ENCODE peak calls at places on chromosome 11, in seven cellular contexts. I, Q, J, X, K, H and M are unnamed samples.
A peak's percentile ranks its signal among the peaks of the same experiment; 100 is the strongest.

GRCh38 chr11:133830931-133831907 is 14.1 kb downstream of the SPATA19 start:
- DNase-seq in Q (no peak), X (no peak), I (no peak), H (no peak), J (no peak), K (peak; percentile 54), M (no peak)

GRCh38 chr11:47388697-47389576 is 10.6 kb upstream of the SPI1 start:
- DNase-seq in J (no peak), H (no peak), X (no peak), I (no peak), K (no peak), Q (no peak), M (no peak)

GRCh38 chr11:104522650-104523049 is 358.7 kb upstream of the PDGFD start:
- DNase-seq in K (peak; percentile 25), J (no peak), Q (no peak), X (no peak), I (no peak), H (peak; percentile 0), M (no peak)

GRCh38 chr11:67055812-67056211 is 835 bp upstream of the RHOD start:
- DNase-seq in J (peak; percentile 58), I (no peak), H (no peak), Q (no peak), X (no peak), K (no peak), M (peak; percentile 73)

GRCh38 chr11:74024630-74025029 is 15.7 kb upstream of the UCP3 start:
- DNase-seq in Q (no peak), J (peak; percentile 45), H (no peak), I (no peak), X (no peak), K (no peak), M (no peak)

GRCh38 chr11:61162092-61162935 is 1.1 kb upstream of the VPS37C start:
- DNase-seq in J (peak; percentile 60), Q (peak; percentile 82), I (no peak), X (no peak), H (peak; percentile 69), K (peak; percentile 56), M (peak; percentile 94)

GRCh38 chr11:12845739-12846358 is 163.3 kb upstream of the RASSF10 start:
- DNase-seq in H (peak; percentile 98), K (peak; percentile 70), X (no peak), Q (no peak), I (no peak), J (peak; percentile 48), M (no peak)

GRCh38 chr11:131064373-131064991 is 148.2 kb upstream of the SNX19 start:
- DNase-seq in I (peak; percentile 5), X (peak; percentile 82), H (peak; percentile 42), K (peak; percentile 80), Q (peak; percentile 13), J (peak; percentile 64), M (peak; percentile 86)

GRCh38 chr11:97516688-97517087 is 1126.9 kb downstream of the JRKL start:
- DNase-seq in I (no peak), Q (no peak), K (peak; percentile 5), J (no peak), X (no peak), H (no peak), M (no peak)

GRCh38 chr11:79182794-79183193 is 258.0 kb downstream of the TENM4 start:
- DNase-seq in I (no peak), K (no peak), H (no peak), J (no peak), Q (no peak), X (no peak), M (no peak)

GRCh38 chr11:32198053-32198452 is 107.2 kb downstream of the RCN1 start:
- DNase-seq in K (no peak), H (no peak), Q (no peak), J (no peak), I (no peak), X (no peak), M (peak; percentile 60)

GRCh38 chr11:111922803-111923202 is 4.1 kb downstream of the C11orf52 start:
- DNase-seq in H (peak; percentile 41), K (no peak), I (no peak), J (no peak), Q (no peak), X (no peak), M (no peak)
- TF ChIP-seq JUND in H (no peak), K (no peak), I (no peak), J (no peak), Q (no peak), X (no peak), M (no peak)

GRCh38 chr11:126146454-126147192 is 64.8 kb downstream of the RPUSD4 start:
- DNase-seq in X (no peak), I (no peak), H (peak; percentile 84), K (no peak), J (no peak), Q (no peak), M (no peak)
- TF ChIP-seq JUND in X (no peak), I (no peak), H (no peak), K (no peak), J (no peak), Q (no peak), M (no peak)

DNA sequence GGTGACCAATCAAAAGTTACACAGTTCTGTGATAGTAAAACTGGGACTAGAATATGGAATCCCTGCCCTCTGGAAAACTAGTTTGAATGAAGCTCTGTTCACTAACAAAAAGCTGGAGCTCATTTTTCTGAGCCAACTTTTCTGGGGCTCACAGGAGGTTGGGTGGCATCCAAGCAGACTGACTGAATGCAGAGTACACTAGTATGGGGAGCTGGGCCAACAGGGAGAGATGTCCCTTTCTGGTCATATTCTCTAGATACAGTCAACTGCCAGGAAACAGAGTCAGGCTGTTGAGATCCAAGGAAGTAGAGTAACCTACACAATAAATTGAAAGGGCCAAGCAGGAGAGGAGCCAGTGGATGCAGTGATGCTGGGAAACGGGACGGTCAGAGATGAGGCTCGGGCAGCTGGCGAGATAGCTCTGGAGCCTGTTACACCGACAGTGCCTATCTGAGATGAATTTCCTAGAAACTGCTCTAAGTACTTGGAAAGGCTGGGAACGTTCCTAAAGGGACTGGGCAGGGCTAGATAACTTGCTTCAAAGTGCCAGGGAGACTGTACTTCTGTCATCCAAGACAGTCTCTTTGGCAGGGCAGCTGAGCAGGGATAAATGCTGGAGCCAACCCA is 71.1 kb downstream of the LARGE2 start:
- DNase-seq in K (no peak), H (no peak), X (no peak), J (peak; percentile 48), I (no peak), Q (no peak), M (no peak)
- TF ChIP-seq JUND in K (no peak), H (no peak), X (no peak), J (no peak), I (no peak), Q (no peak), M (no peak)

DNA sequence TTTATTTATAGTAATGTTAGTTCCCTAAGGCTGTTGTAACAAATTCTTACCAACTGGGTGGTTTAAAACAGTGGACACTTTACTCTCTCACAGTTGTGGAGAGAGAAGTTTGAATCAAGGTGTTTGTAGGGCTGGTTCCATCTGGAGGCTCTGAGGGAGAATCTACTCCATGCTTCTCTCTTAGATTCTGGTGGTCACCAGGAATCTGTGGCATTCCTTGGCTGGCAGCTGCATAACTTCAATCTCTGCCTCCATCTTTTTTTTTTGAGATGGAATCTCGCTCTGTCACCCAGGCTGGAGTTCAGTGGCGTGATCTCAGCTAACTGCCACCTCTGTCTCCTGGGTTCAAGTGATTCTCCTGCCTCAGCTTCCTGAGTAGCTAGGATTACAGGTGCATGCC is 46.3 kb downstream of the LDLRAD3 start:
- DNase-seq in X (no peak), Q (no peak), I (no peak), J (no peak), H (no peak), K (no peak), M (no peak)
- TF ChIP-seq JUND in X (no peak), Q (no peak), I (no peak), J (no peak), H (no peak), K (no peak), M (no peak)

DNA sequence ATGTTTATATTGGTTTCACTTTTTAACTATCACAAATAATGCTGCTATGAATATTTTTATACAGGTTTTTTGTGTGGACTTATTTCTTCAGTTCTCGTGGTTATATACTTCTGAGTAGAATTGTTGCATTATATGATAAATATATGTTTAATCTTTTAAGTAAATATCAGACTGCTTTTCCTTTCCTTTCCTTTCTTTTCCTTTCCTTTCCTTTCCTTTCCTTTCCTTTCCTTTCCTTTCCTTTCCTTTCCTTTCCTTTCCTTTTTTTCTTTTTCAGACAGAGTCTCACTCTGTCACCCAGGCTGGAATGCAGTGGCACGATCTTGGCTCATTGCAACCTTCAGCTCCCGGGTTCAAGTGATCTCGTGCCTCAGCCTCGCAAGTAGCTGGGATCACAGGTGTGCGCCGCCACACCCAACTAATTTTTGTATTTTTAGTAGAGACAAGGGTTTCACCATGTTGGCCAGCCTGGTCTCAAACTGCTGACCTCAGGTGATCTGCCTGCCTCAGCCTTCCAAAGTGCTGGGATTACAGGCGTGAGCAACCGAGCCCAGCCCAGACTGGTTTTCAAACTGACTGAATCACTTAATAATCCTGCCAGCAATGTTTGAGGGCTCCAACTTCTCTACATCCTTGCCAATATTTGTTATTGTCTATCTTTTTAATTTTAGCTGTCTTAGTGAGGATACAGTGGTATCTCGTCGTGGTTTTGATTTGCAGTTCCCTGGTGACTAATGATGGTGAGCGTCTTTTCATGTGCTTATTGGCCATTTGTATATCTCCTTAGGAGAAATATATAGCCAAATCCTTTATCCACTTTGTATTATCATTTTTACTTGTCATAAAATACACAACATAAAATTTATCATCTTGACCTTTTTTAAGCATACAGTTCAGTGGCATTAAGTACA is 21.9 kb downstream of the HTR3B start:
- DNase-seq in X (no peak), H (no peak), J (no peak), K (no peak), Q (no peak), I (no peak), M (no peak)
- TF ChIP-seq JUND in X (no peak), H (no peak), J (no peak), K (no peak), Q (no peak), I (no peak), M (no peak)

DNA sequence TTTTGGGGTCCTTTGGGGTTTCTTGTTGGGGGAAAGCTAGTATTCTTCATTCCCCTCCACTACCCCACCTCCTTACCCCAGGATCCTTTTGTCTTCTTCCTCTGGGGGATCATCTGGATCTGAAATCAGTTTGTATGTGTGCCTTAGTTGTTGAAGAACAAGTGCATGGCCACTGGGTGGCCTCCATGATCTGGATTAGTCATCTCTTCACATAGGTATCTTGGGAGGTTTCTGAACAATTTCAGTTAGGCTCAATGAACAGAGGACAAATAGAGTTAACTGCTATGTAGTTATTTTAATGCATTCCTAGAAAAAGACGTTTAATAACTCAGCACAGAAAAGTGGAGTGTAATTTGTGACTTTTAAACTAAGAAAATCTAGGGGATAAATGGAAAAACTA is 7.1 kb upstream of the VWA5A start:
- DNase-seq in Q (peak; percentile 22), X (no peak), K (no peak), H (peak; percentile 3), J (peak; percentile 40), I (no peak), M (no peak)
- TF ChIP-seq JUND in Q (no peak), X (no peak), K (no peak), H (no peak), J (peak; percentile 52), I (no peak), M (no peak)